ENCODE peak calls at places on chromosome 16, in seven cellular contexts. V is HCT116, E is transverse colon, S is HepG2, A is stomach, M is endothelial cell of umbilical vein, F is adrenal gland. W is an unnamed sample.

GRCh38 chr16:69100046-69100765 is 5.2 kb upstream of the HAS3 start:
- DNase-seq in V (no peak), E (no peak), S (no peak), A (no peak), M (no peak), F (no peak), W (peak)

GRCh38 chr16:11190585-11191565 is 65.1 kb downstream of the SOCS1 start:
- DNase-seq in V (no peak), E (no peak), S (no peak), A (no peak), M (no peak), F (no peak), W (no peak)

GRCh38 chr16:81500833-81501521 is 56.4 kb downstream of the CMIP start:
- DNase-seq in V (no peak), E (no peak), S (no peak), A (no peak), M (peak), F (no peak), W (no peak)

GRCh38 chr16:48232459-48233040 is 11.6 kb upstream of the LONP2 start:
- DNase-seq in V (no peak), E (no peak), S (no peak), A (no peak), M (no peak), F (no peak), W (no peak)

GRCh38 chr16:75420987-75421819 is 12.1 kb downstream of the CFDP1 start:
- DNase-seq in V (no peak), E (peak), S (peak), A (peak), M (no peak), F (peak), W (peak)

GRCh38 chr16:69763557-69763942 is 1.4 kb downstream of the WWP2 start:
- DNase-seq in V (no peak), E (no peak), S (no peak), A (no peak), M (peak), F (no peak), W (no peak)

GRCh38 chr16:58418601-58419000 is 26.3 kb downstream of the GINS3 start:
- DNase-seq in V (no peak), E (no peak), S (no peak), A (no peak), M (peak), F (peak), W (peak)

GRCh38 chr16:69469807-69470561 is 45.6 kb downstream of the CYB5B start:
- DNase-seq in V (no peak), E (no peak), S (no peak), A (no peak), M (peak), F (no peak), W (no peak)

GRCh38 chr16:48373258-48374050 is 11.8 kb downstream of the SIAH1 start:
- DNase-seq in V (no peak), E (no peak), S (no peak), A (no peak), M (no peak), F (no peak), W (no peak)

GRCh38 chr16:70391881-70392481 is 45.3 kb downstream of the DDX19A start:
- DNase-seq in V (no peak), E (no peak), S (no peak), A (no peak), M (no peak), F (peak), W (no peak)

GRCh38 chr16:86044241-86044671 is 145.3 kb downstream of the IRF8 start:
- DNase-seq in V (peak), E (peak), S (peak), A (peak), M (peak), F (no peak), W (no peak)

GRCh38 chr16:71600822-71601221 is 23.9 kb upstream of the TAT start:
- DNase-seq in V (no peak), E (no peak), S (peak), A (no peak), M (no peak), F (no peak), W (no peak)

GRCh38 chr16:27972500-27972899 is 91.0 kb downstream of the GSG1L start:
- DNase-seq in V (peak), E (peak), S (peak), A (no peak), M (peak), F (no peak), W (peak)

GRCh38 chr16:85570735-85571562 is 42.2 kb upstream of the GSE1 start:
- DNase-seq in V (no peak), E (peak), S (no peak), A (peak), M (no peak), F (no peak), W (peak)

GRCh38 chr16:4288148-4288921 is 15.5 kb upstream of the TFAP4 start:
- DNase-seq in V (no peak), E (peak), S (peak), A (peak), M (peak), F (peak), W (peak)

GRCh38 chr16:4855371-4855770 is 8.1 kb downstream of the UBN1 start:
- DNase-seq in V (no peak), E (no peak), S (no peak), A (no peak), M (no peak), F (no peak), W (no peak)

GRCh38 chr16:19831678-19832077 is 53.0 kb downstream of the GPRC5B start:
- DNase-seq in V (no peak), E (no peak), S (no peak), A (no peak), M (peak), F (peak), W (no peak)
- TF ChIP-seq POLR2A in V (no peak), E (no peak), S (no peak), A (no peak), M (no peak), F (peak), W (no peak)

GRCh38 chr16:14015017-14015416 is 56.1 kb upstream of the MRTFB start:
- DNase-seq in V (no peak), E (no peak), S (no peak), A (no peak), M (no peak), F (no peak), W (no peak)

GRCh38 chr16:14015461-14015860 is 55.7 kb upstream of the MRTFB start:
- DNase-seq in V (no peak), E (no peak), S (no peak), A (no peak), M (no peak), F (no peak), W (no peak)

GRCh38 chr16:14013571-14014283 is 57.4 kb upstream of the MRTFB start:
- DNase-seq in V (no peak), E (no peak), S (peak), A (no peak), M (peak), F (peak), W (peak)

GRCh38 chr16:14014284-14014625 is 56.9 kb upstream of the MRTFB start:
- DNase-seq in V (no peak), E (no peak), S (no peak), A (no peak), M (no peak), F (no peak), W (no peak)

GRCh38 chr16:14015948-14016347 is 55.2 kb upstream of the MRTFB start:
- DNase-seq in V (no peak), E (no peak), S (no peak), A (no peak), M (peak), F (peak), W (peak)
- TF ChIP-seq CTCF in V (no peak), E (no peak), S (no peak), A (no peak), M (no peak), F (no peak), W (no peak)

GRCh38 chr16:46883690-46884512 is at the start of gene GPT2:
- DNase-seq in V (peak), E (peak), S (peak), A (peak), M (peak), F (peak), W (peak)
- TF ChIP-seq POLR2A in V (peak), E (peak), S (peak), A (no peak), M (peak), F (peak), W (no peak)

DNA sequence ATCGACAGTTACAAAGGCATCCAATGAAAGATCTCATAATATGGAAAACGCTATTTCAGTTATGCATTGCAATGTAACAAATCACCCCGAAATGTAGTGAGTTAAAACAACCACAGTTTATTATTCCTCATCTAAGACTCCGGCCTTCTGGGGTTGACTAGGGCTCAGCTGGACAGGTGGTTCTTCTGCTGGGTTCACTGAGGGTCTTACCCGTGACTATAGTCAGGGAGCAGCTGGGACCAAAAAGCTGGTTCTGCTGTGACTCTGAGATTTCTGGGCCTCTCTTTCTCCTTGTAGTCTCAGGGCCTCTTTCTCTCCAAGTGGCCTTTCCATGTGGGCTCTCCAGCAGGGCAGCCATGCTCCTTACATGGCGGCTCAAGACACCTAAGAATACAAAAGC is 196.0 kb downstream of the IRX3 start:
- DNase-seq in V (no peak), E (no peak), S (no peak), A (no peak), M (no peak), F (no peak), W (no peak)
- TF ChIP-seq CTCF in V (no peak), E (no peak), S (no peak), A (no peak), M (no peak), F (no peak), W (no peak)

GRCh38 chr16:2009791-2010510 is at the start of gene ZNF598:
- DNase-seq in V (peak), E (peak), S (peak), A (peak), M (peak), F (peak), W (peak)
- TF ChIP-seq POLR2A in V (no peak), E (peak), S (peak), A (no peak), M (peak), F (peak), W (no peak)

DNA sequence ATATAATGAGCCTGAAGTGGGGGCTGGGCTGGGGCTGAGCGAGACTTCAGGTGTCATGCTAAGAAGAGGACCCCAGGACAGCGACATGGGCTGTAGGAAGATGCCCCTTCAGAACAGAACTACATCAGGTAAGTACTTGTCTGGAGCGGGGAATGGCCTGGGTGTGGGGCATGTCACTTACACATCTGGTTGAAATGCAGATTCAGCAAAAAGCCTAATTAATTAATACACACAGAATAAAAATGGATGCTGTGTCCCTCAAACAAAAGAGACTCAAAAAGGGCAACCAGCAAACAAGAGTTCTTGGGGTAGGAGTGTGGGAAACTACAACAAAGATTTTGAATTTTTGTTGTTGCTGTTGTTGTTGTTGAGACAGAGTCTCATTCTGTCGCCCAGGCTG is 11.8 kb downstream of the CMTM2 start:
- DNase-seq in V (no peak), E (no peak), S (no peak), A (no peak), M (no peak), F (no peak), W (no peak)
- TF ChIP-seq CTCF in V (no peak), E (no peak), S (no peak), A (no peak), M (no peak), F (no peak), W (no peak)

DNA sequence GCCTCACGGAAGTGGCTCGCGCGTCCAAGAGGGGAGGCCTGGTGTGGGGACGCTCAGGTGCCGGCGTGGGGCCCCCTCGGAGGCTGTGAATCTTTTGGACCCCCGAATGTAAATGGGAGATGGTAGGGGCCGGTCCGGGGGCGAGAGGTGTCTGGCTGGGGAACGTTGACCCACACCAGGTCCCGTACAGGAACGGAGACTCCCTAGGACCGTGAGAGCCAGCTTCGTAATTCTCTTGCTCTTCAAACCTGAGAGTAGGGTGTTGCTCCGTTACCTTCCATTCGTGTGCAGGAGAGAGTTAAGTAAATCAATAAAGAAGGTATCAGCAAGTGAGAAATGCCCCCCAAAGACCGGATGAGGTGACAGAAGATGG is 483 bp downstream of the LYRM1 start:
- DNase-seq in V (no peak), E (no peak), S (no peak), A (no peak), M (no peak), F (no peak), W (no peak)
- TF ChIP-seq POLR2A in V (no peak), E (peak), S (no peak), A (no peak), M (no peak), F (no peak), W (no peak)

DNA sequence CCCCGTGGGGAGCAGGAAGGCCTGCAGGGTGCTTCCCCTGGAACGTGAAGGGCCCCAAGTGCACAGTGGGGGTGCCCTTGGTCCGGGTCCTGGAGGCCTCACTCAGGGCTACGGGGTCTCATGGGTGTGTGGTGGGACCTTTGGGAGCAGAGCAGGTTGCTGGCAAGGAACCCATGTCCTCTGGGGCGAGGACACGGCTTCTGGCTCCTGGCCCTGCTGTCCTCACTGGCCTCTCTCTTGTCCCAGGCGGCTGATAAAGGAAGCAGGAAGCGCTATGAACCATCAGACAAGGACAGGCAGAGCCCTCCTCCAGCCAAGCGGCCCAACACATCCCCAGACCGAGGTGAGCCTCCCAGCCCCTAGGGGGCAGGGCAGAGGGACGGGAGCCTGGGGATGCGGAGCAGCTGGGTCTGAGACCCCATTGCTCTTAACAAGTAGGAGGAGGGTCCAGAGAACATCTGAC is 9.8 kb upstream of the IL17C start:
- DNase-seq in V (no peak), E (no peak), S (peak), A (no peak), M (peak), F (peak), W (peak)
- TF ChIP-seq CTCF in V (peak), E (no peak), S (peak), A (no peak), M (peak), F (peak), W (peak)